ENCODE peak calls at places on chromosomes 7 and 10, in eight cellular contexts. N is PC-3, K is brain microvascular endothelial cell, P is PC-9, L is left ventricle myocardium inferior, G is ovary, Y is upper lobe of right lung, X is dorsolateral prefrontal cortex. Z is an unnamed sample. For H3K27me3, the result is how much of the 10 kb centered on the place peaks cover.

GRCh38 chr7:63925626-63926460 is 72.8 kb upstream of the ZNF722 start:
- DNase-seq in Y (peak), G (peak), X (peak), P (peak), L (peak), K (no peak), N (peak), Z (peak)

GRCh38 chr10:29297678-29298077 is 8.8 kb downstream of the LYZL1 start:
- DNase-seq in G (no peak), Y (no peak), P (no peak), L (no peak), X (no peak), N (no peak), K (no peak), Z (no peak)

GRCh38 chr7:36607206-36607515 is 117.1 kb downstream of the AOAH start:
- DNase-seq in L (no peak), N (no peak), Y (no peak), G (no peak), P (no peak), K (no peak), X (no peak), Z (no peak)

GRCh38 chr10:120612756-120613155 is 155.7 kb downstream of the PLPP4 start:
- DNase-seq in N (no peak), P (no peak), L (no peak), G (no peak), Y (no peak), K (no peak), X (no peak), Z (no peak)

GRCh38 chr10:26725837-26726727 is 28.6 kb downstream of the PDSS1 start:
- DNase-seq in X (peak), Y (peak), L (peak), P (no peak), N (peak), G (peak), K (no peak), Z (no peak)

GRCh38 chr7:29146888-29147609 is 712 bp upstream of the CPVL start:
- DNase-seq in K (no peak), G (peak), L (peak), X (no peak), Y (no peak), P (peak), N (peak), Z (no peak)

GRCh38 chr7:79298145-79298760 is 155.2 kb downstream of the MAGI2 start:
- DNase-seq in X (no peak), Y (no peak), P (peak), L (no peak), N (peak), G (peak), K (peak), Z (no peak)

GRCh38 chr10:129637841-129638240 is 170.8 kb downstream of the MGMT start:
- DNase-seq in K (no peak), X (no peak), L (no peak), G (no peak), Y (no peak), P (no peak), N (no peak), Z (no peak)

GRCh38 chr7:35485436-35485835 is 209.5 kb downstream of the HERPUD2 start:
- DNase-seq in K (no peak), G (no peak), L (no peak), N (no peak), X (no peak), P (no peak), Y (no peak), Z (no peak)

GRCh38 chr7:84193787-84194186 is 802 bp downstream of the SEMA3A start:
- DNase-seq in Y (no peak), P (no peak), K (no peak), G (no peak), X (no peak), N (peak), L (no peak), Z (no peak)

GRCh38 chr10:70222340-70222794 is 10.9 kb downstream of the PPA1 start:
- DNase-seq in X (no peak), G (no peak), Y (no peak), P (peak), N (peak), L (no peak), K (no peak), Z (no peak)

DNA sequence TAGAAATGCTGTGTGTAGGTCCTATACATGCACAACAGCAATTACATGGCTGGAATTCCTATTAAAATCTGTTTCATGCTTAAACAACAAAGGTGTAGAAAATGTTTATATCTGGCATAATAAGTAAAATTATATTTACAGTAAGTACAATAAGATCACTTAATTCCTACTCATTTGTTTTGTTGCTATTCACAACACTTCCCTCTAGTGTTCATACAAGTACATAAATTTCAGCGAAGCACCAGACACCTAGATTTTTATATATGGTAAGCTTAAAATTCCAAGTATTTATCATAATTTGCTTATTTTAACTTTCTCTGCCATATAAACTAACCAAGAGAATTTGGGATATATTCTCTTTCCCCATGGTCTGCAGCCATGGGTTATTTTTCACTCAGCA is 51.8 kb upstream of the ANK3 start:
- DNase-seq in X (no peak), N (peak), Y (no peak), G (no peak), P (no peak), K (no peak), L (no peak), Z (no peak)
- TF ChIP-seq CTCF in X (peak), N (peak), Y (no peak), G (no peak), P (peak), K (peak), L (peak), Z (peak)

GRCh38 chr7:27116521-27116946 is 14.0 kb downstream of the HOXA4 start:
- DNase-seq in N (no peak), P (no peak), G (no peak), Y (no peak), X (no peak), K (no peak), L (no peak), Z (no peak)
- H3K27me3 ChIP-seq in N (under half), P (under half), G (under half), Y (under half), X (half or more), K (half or more), L (half or more), Z (under half)

DNA sequence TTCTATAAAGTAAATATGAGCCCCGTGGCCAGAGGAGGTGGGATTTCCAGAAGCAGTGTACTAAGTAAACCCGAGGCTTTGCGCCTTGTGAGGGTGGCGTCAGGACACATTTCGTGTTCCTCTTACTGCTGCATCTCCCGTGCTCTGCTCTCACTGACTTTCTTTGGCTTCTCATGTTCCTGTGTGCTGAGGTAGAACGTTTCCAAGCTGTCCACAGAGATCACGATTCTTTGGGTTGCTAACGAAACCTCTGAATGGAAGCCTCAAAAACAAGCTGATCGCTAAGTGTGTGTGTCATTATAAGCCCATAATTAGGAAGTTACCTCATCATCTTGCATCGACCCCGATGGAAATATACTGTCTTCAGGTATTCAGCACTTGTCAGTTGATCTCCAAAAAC is 131.8 kb downstream of the CELF2 start:
- DNase-seq in Y (no peak), P (no peak), K (no peak), N (no peak), X (no peak), L (no peak), G (no peak), Z (no peak)
- H3K4me3 ChIP-seq in Y (no peak), P (no peak), K (no peak), N (no peak), X (no peak), L (no peak), G (no peak), Z (no peak)

GRCh38 chr7:88281729-88282128 is 25.0 kb downstream of the STEAP4 start:
- DNase-seq in G (no peak), Y (no peak), X (no peak), N (peak), L (no peak), K (no peak), P (no peak), Z (no peak)

GRCh38 chr7:88278881-88279280 is 27.8 kb downstream of the STEAP4 start:
- DNase-seq in P (peak), L (no peak), N (no peak), X (no peak), Y (no peak), K (no peak), G (no peak), Z (no peak)

GRCh38 chr7:88279323-88279722 is 27.4 kb downstream of the STEAP4 start:
- DNase-seq in L (no peak), N (no peak), X (no peak), K (no peak), Y (no peak), P (no peak), G (no peak), Z (no peak)

GRCh38 chr7:88276605-88277153 is 30.0 kb downstream of the STEAP4 start:
- DNase-seq in K (no peak), N (peak), L (no peak), X (no peak), P (no peak), G (no peak), Y (no peak), Z (no peak)

GRCh38 chr7:88280801-88281200 is 25.9 kb downstream of the STEAP4 start:
- DNase-seq in L (no peak), Y (no peak), N (no peak), G (no peak), X (no peak), P (no peak), K (no peak), Z (no peak)
- TF ChIP-seq CTCF in L (no peak), Y (no peak), N (no peak), G (no peak), X (no peak), P (no peak), K (no peak), Z (no peak)

GRCh38 chr7:43112088-43112940 is at the start of gene HECW1:
- DNase-seq in P (no peak), L (no peak), X (peak), K (no peak), Y (no peak), G (no peak), N (no peak), Z (peak)
- H3K27me3 ChIP-seq in P (half or more), L (half or more), X (under half), K (under half), Y (half or more), G (under half), N (half or more), Z (under half)

DNA sequence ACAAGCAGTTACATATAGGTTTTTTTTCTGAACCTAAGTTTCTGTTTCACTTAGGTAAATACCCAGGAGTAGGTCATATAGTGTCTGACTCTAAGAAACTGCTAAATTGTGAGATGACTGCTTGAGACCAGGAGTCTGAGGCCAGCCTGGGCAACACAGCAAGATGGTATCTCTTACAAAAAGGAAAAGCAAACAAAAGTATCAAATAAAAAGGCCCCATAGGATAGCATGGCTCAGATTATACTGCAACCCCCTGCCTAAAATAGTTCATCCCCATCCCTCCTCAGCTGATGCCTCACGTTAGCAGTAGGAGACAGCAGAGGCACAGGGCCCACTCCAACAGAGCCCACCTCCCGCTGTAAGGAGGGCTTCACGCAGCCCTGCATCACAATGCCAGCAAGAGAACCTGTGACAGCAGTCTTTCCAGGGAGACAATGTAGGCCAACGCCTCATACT is 90.3 kb downstream of the SRPK2 start:
- DNase-seq in L (no peak), N (no peak), Y (no peak), G (no peak), X (no peak), P (no peak), K (no peak), Z (peak)
- H3K4me3 ChIP-seq in L (no peak), N (no peak), Y (no peak), G (no peak), X (no peak), P (no peak), K (no peak), Z (no peak)

DNA sequence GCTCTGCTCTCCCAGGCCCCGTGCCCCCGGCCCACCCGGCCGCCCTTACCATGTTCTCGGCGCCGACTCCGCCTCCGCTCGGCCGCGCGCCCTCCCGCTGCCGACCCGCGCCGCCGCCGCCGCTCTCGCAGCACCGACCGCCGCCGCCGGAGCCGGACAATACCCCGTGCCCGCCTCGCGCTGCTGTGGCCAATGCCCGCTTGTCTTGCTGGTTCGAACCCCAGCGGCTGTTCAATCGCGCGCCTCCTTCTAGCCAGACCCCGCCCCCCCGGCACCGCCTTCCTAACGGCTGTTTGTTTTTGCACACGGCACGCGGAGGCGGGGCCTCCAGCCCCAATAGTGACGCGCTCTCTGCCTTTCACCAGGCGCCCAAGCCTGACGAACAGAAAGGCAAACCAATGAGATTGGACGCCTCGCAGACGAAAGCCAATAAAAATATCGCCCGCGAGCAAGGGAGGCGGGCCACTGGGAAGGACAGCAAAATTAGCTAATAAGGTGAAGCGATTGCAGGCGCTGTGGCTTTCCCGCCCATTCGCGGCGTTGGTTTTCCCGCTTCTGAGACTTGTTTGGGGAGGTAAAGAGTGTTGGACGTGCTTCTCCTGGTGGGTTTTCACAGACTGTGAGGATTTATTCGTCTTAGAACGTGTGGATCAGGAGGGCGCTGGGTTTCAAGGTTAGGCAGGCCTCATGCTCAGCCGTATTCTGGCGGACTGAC is at the start of gene H2AZ2:
- DNase-seq in P (peak), N (peak), K (peak), X (peak), Y (peak), G (peak), L (peak), Z (peak)
- TF ChIP-seq CTCF in P (no peak), N (peak), K (no peak), X (peak), Y (no peak), G (no peak), L (no peak), Z (no peak)